ENCODE peak calls at places on chromosome 20, in five cellular contexts. One of them, this sample, is unnamed.

GRCh38 chr20:52838510-52839241 is 133.5 kb upstream of the TSHZ2 start:
- DNase-seq in hypothalamus: no peak
- DNase-seq in NCI-H2029: no peak
- DNase-seq in stimulated activated CD8-positive, alpha-beta memory T cell treated with anti-CD3 and anti-CD28 coated beads, Interleukin-2, amount 100 ng/mL, for 1 hour: no peak
- DNase-seq in sciatic nerve: no peak
- DNase-seq in this sample: no peak

GRCh38 chr20:8756410-8756809 is 312.5 kb upstream of the PLCB4 start:
- DNase-seq in hypothalamus: no peak
- DNase-seq in NCI-H2029: peak
- DNase-seq in stimulated activated CD8-positive, alpha-beta memory T cell treated with anti-CD3 and anti-CD28 coated beads, Interleukin-2, amount 100 ng/mL, for 1 hour: no peak
- DNase-seq in sciatic nerve: no peak
- DNase-seq in this sample: peak

GRCh38 chr20:46990017-46990810 is 95.6 kb downstream of the EYA2 start:
- DNase-seq in hypothalamus: no peak
- DNase-seq in NCI-H2029: no peak
- DNase-seq in stimulated activated CD8-positive, alpha-beta memory T cell treated with anti-CD3 and anti-CD28 coated beads, Interleukin-2, amount 100 ng/mL, for 1 hour: no peak
- DNase-seq in sciatic nerve: no peak
- DNase-seq in this sample: peak

GRCh38 chr20:40945754-40946451 is 82.7 kb upstream of the TOP1 start:
- DNase-seq in hypothalamus: no peak
- DNase-seq in NCI-H2029: no peak
- DNase-seq in stimulated activated CD8-positive, alpha-beta memory T cell treated with anti-CD3 and anti-CD28 coated beads, Interleukin-2, amount 100 ng/mL, for 1 hour: no peak
- DNase-seq in sciatic nerve: peak
- DNase-seq in this sample: peak

GRCh38 chr20:33672426-33673114 is 1.7 kb downstream of the NECAB3 start:
- DNase-seq in hypothalamus: no peak
- DNase-seq in NCI-H2029: no peak
- DNase-seq in stimulated activated CD8-positive, alpha-beta memory T cell treated with anti-CD3 and anti-CD28 coated beads, Interleukin-2, amount 100 ng/mL, for 1 hour: no peak
- DNase-seq in sciatic nerve: no peak
- DNase-seq in this sample: no peak

GRCh38 chr20:44736170-44737021 is 9.3 kb upstream of the KCNK15 start:
- DNase-seq in hypothalamus: no peak
- DNase-seq in NCI-H2029: peak
- DNase-seq in stimulated activated CD8-positive, alpha-beta memory T cell treated with anti-CD3 and anti-CD28 coated beads, Interleukin-2, amount 100 ng/mL, for 1 hour: no peak
- DNase-seq in sciatic nerve: peak
- DNase-seq in this sample: peak

GRCh38 chr20:45592574-45593189 is 13.6 kb upstream of the WFDC8 start:
- DNase-seq in hypothalamus: no peak
- DNase-seq in NCI-H2029: peak
- DNase-seq in stimulated activated CD8-positive, alpha-beta memory T cell treated with anti-CD3 and anti-CD28 coated beads, Interleukin-2, amount 100 ng/mL, for 1 hour: no peak
- DNase-seq in sciatic nerve: no peak
- DNase-seq in this sample: no peak

GRCh38 chr20:63314015-63314471 is 21.1 kb downstream of the COL20A1 start:
- DNase-seq in hypothalamus: no peak
- DNase-seq in NCI-H2029: no peak
- DNase-seq in stimulated activated CD8-positive, alpha-beta memory T cell treated with anti-CD3 and anti-CD28 coated beads, Interleukin-2, amount 100 ng/mL, for 1 hour: no peak
- DNase-seq in sciatic nerve: no peak
- DNase-seq in this sample: peak

GRCh38 chr20:38317422-38317821 is 13.5 kb downstream of the BPI start:
- DNase-seq in hypothalamus: no peak
- DNase-seq in NCI-H2029: no peak
- DNase-seq in stimulated activated CD8-positive, alpha-beta memory T cell treated with anti-CD3 and anti-CD28 coated beads, Interleukin-2, amount 100 ng/mL, for 1 hour: no peak
- DNase-seq in sciatic nerve: no peak
- DNase-seq in this sample: no peak

GRCh38 chr20:9311132-9311531 is 203.3 kb upstream of the LAMP5 start:
- DNase-seq in hypothalamus: no peak
- DNase-seq in NCI-H2029: no peak
- DNase-seq in stimulated activated CD8-positive, alpha-beta memory T cell treated with anti-CD3 and anti-CD28 coated beads, Interleukin-2, amount 100 ng/mL, for 1 hour: no peak
- DNase-seq in sciatic nerve: no peak
- DNase-seq in this sample: no peak

GRCh38 chr20:41669708-41670263 is 51.6 kb upstream of the CHD6 start:
- DNase-seq in hypothalamus: no peak
- DNase-seq in NCI-H2029: no peak
- DNase-seq in stimulated activated CD8-positive, alpha-beta memory T cell treated with anti-CD3 and anti-CD28 coated beads, Interleukin-2, amount 100 ng/mL, for 1 hour: no peak
- DNase-seq in sciatic nerve: no peak
- DNase-seq in this sample: no peak

GRCh38 chr20:37990571-37991151 is 42.6 kb downstream of the TTI1 start:
- DNase-seq in hypothalamus: no peak
- DNase-seq in NCI-H2029: peak
- DNase-seq in stimulated activated CD8-positive, alpha-beta memory T cell treated with anti-CD3 and anti-CD28 coated beads, Interleukin-2, amount 100 ng/mL, for 1 hour: peak
- DNase-seq in sciatic nerve: no peak
- DNase-seq in this sample: no peak

GRCh38 chr20:57203986-57204385 is 62.5 kb downstream of the BMP7 start:
- DNase-seq in hypothalamus: no peak
- DNase-seq in NCI-H2029: no peak
- DNase-seq in stimulated activated CD8-positive, alpha-beta memory T cell treated with anti-CD3 and anti-CD28 coated beads, Interleukin-2, amount 100 ng/mL, for 1 hour: no peak
- DNase-seq in sciatic nerve: no peak
- DNase-seq in this sample: no peak

GRCh38 chr20:24685736-24686135 is 216.3 kb downstream of the SYNDIG1 start:
- DNase-seq in hypothalamus: no peak
- DNase-seq in NCI-H2029: no peak
- DNase-seq in stimulated activated CD8-positive, alpha-beta memory T cell treated with anti-CD3 and anti-CD28 coated beads, Interleukin-2, amount 100 ng/mL, for 1 hour: no peak
- DNase-seq in sciatic nerve: peak
- DNase-seq in this sample: peak

GRCh38 chr20:9417665-9418064 is 96.7 kb upstream of the LAMP5 start:
- DNase-seq in hypothalamus: no peak
- DNase-seq in NCI-H2029: no peak
- DNase-seq in stimulated activated CD8-positive, alpha-beta memory T cell treated with anti-CD3 and anti-CD28 coated beads, Interleukin-2, amount 100 ng/mL, for 1 hour: no peak
- DNase-seq in sciatic nerve: no peak
- DNase-seq in this sample: no peak

GRCh38 chr20:17227669-17228623 is 1.1 kb downstream of the PCSK2 start:
- DNase-seq in hypothalamus: no peak
- DNase-seq in NCI-H2029: no peak
- DNase-seq in stimulated activated CD8-positive, alpha-beta memory T cell treated with anti-CD3 and anti-CD28 coated beads, Interleukin-2, amount 100 ng/mL, for 1 hour: no peak
- DNase-seq in sciatic nerve: no peak
- DNase-seq in this sample: no peak

GRCh38 chr20:15278041-15278440 is 940.6 kb upstream of the FLRT3 start:
- DNase-seq in hypothalamus: no peak
- DNase-seq in NCI-H2029: no peak
- DNase-seq in stimulated activated CD8-positive, alpha-beta memory T cell treated with anti-CD3 and anti-CD28 coated beads, Interleukin-2, amount 100 ng/mL, for 1 hour: no peak
- DNase-seq in sciatic nerve: no peak
- DNase-seq in this sample: no peak

GRCh38 chr20:38196592-38196991 is 31.5 kb upstream of the TGM2 start:
- DNase-seq in hypothalamus: no peak
- DNase-seq in NCI-H2029: no peak
- DNase-seq in stimulated activated CD8-positive, alpha-beta memory T cell treated with anti-CD3 and anti-CD28 coated beads, Interleukin-2, amount 100 ng/mL, for 1 hour: no peak
- DNase-seq in sciatic nerve: peak
- DNase-seq in this sample: peak

GRCh38 chr20:3237958-3238615 is 903 bp downstream of the SLC4A11 start:
- DNase-seq in hypothalamus: no peak
- DNase-seq in NCI-H2029: no peak
- DNase-seq in stimulated activated CD8-positive, alpha-beta memory T cell treated with anti-CD3 and anti-CD28 coated beads, Interleukin-2, amount 100 ng/mL, for 1 hour: no peak
- DNase-seq in sciatic nerve: no peak
- DNase-seq in this sample: no peak

GRCh38 chr20:25199473-25200265 is 4.2 kb downstream of the ENTPD6 start:
- DNase-seq in hypothalamus: no peak
- DNase-seq in NCI-H2029: no peak
- DNase-seq in stimulated activated CD8-positive, alpha-beta memory T cell treated with anti-CD3 and anti-CD28 coated beads, Interleukin-2, amount 100 ng/mL, for 1 hour: no peak
- DNase-seq in sciatic nerve: no peak
- DNase-seq in this sample: no peak

GRCh38 chr20:10217517-10218410 is 866 bp upstream of the SNAP25 start:
- DNase-seq in hypothalamus: peak
- DNase-seq in NCI-H2029: peak
- DNase-seq in stimulated activated CD8-positive, alpha-beta memory T cell treated with anti-CD3 and anti-CD28 coated beads, Interleukin-2, amount 100 ng/mL, for 1 hour: no peak
- DNase-seq in sciatic nerve: no peak
- DNase-seq in this sample: no peak

GRCh38 chr20:10863337-10864060 is 189.7 kb upstream of the JAG1 start:
- DNase-seq in hypothalamus: no peak
- DNase-seq in NCI-H2029: no peak
- DNase-seq in stimulated activated CD8-positive, alpha-beta memory T cell treated with anti-CD3 and anti-CD28 coated beads, Interleukin-2, amount 100 ng/mL, for 1 hour: no peak
- DNase-seq in sciatic nerve: no peak
- DNase-seq in this sample: no peak

GRCh38 chr20:3873507-3873906 is 15.7 kb upstream of the PANK2 start:
- DNase-seq in hypothalamus: no peak
- DNase-seq in NCI-H2029: no peak
- DNase-seq in stimulated activated CD8-positive, alpha-beta memory T cell treated with anti-CD3 and anti-CD28 coated beads, Interleukin-2, amount 100 ng/mL, for 1 hour: no peak
- DNase-seq in sciatic nerve: no peak
- DNase-seq in this sample: no peak

GRCh38 chr20:17747431-17747846 is 47.7 kb downstream of the BANF2 start:
- DNase-seq in hypothalamus: no peak
- DNase-seq in NCI-H2029: no peak
- DNase-seq in stimulated activated CD8-positive, alpha-beta memory T cell treated with anti-CD3 and anti-CD28 coated beads, Interleukin-2, amount 100 ng/mL, for 1 hour: no peak
- DNase-seq in sciatic nerve: no peak
- DNase-seq in this sample: no peak

GRCh38 chr20:62143976-62144825 is 632 bp downstream of the SS18L1 start:
- DNase-seq in hypothalamus: no peak
- DNase-seq in NCI-H2029: peak
- DNase-seq in stimulated activated CD8-positive, alpha-beta memory T cell treated with anti-CD3 and anti-CD28 coated beads, Interleukin-2, amount 100 ng/mL, for 1 hour: no peak
- DNase-seq in sciatic nerve: peak
- DNase-seq in this sample: peak

GRCh38 chr20:38175221-38176030 is 10.4 kb upstream of the TGM2 start:
- DNase-seq in hypothalamus: no peak
- DNase-seq in NCI-H2029: no peak
- DNase-seq in stimulated activated CD8-positive, alpha-beta memory T cell treated with anti-CD3 and anti-CD28 coated beads, Interleukin-2, amount 100 ng/mL, for 1 hour: no peak
- DNase-seq in sciatic nerve: no peak
- DNase-seq in this sample: peak

GRCh38 chr20:17993546-17993945 is 24.7 kb downstream of the MGME1 start:
- DNase-seq in hypothalamus: no peak
- DNase-seq in NCI-H2029: no peak
- DNase-seq in stimulated activated CD8-positive, alpha-beta memory T cell treated with anti-CD3 and anti-CD28 coated beads, Interleukin-2, amount 100 ng/mL, for 1 hour: no peak
- DNase-seq in sciatic nerve: no peak
- DNase-seq in this sample: no peak

GRCh38 chr20:41769650-41770049 is 151.5 kb upstream of the CHD6 start:
- DNase-seq in hypothalamus: no peak
- DNase-seq in NCI-H2029: no peak
- DNase-seq in stimulated activated CD8-positive, alpha-beta memory T cell treated with anti-CD3 and anti-CD28 coated beads, Interleukin-2, amount 100 ng/mL, for 1 hour: no peak
- DNase-seq in sciatic nerve: no peak
- DNase-seq in this sample: no peak

GRCh38 chr20:53208110-53208908 is 236.2 kb downstream of the TSHZ2 start:
- DNase-seq in hypothalamus: no peak
- DNase-seq in NCI-H2029: no peak
- DNase-seq in stimulated activated CD8-positive, alpha-beta memory T cell treated with anti-CD3 and anti-CD28 coated beads, Interleukin-2, amount 100 ng/mL, for 1 hour: no peak
- DNase-seq in sciatic nerve: no peak
- DNase-seq in this sample: no peak

GRCh38 chr20:38186788-38187221 is 21.7 kb upstream of the TGM2 start:
- DNase-seq in hypothalamus: no peak
- DNase-seq in NCI-H2029: no peak
- DNase-seq in stimulated activated CD8-positive, alpha-beta memory T cell treated with anti-CD3 and anti-CD28 coated beads, Interleukin-2, amount 100 ng/mL, for 1 hour: no peak
- DNase-seq in sciatic nerve: no peak
- DNase-seq in this sample: no peak

GRCh38 chr20:37205130-37205529 is 25.8 kb upstream of the MROH8 start:
- DNase-seq in hypothalamus: no peak
- DNase-seq in NCI-H2029: no peak
- DNase-seq in stimulated activated CD8-positive, alpha-beta memory T cell treated with anti-CD3 and anti-CD28 coated beads, Interleukin-2, amount 100 ng/mL, for 1 hour: no peak
- DNase-seq in sciatic nerve: no peak
- DNase-seq in this sample: no peak

GRCh38 chr20:12916699-12917098 is 92.1 kb upstream of the SPTLC3 start:
- DNase-seq in hypothalamus: no peak
- DNase-seq in NCI-H2029: no peak
- DNase-seq in stimulated activated CD8-positive, alpha-beta memory T cell treated with anti-CD3 and anti-CD28 coated beads, Interleukin-2, amount 100 ng/mL, for 1 hour: no peak
- DNase-seq in sciatic nerve: no peak
- DNase-seq in this sample: no peak

GRCh38 chr20:31684153-31685003 is 38.3 kb downstream of the BCL2L1 start:
- DNase-seq in hypothalamus: no peak
- DNase-seq in NCI-H2029: peak
- DNase-seq in stimulated activated CD8-positive, alpha-beta memory T cell treated with anti-CD3 and anti-CD28 coated beads, Interleukin-2, amount 100 ng/mL, for 1 hour: no peak
- DNase-seq in sciatic nerve: no peak
- DNase-seq in this sample: peak